ENCODE peak calls at places on chromosomes 6 and 20, in seven cellular contexts. F is psoas muscle, Y is brain microvascular endothelial cell, Q is pancreas, V is WERI-Rb-1, B is mucosa of descending colon, D is osteoblast. T is an unnamed sample.

GRCh38 chr6:56091159-56091869 is 156.1 kb downstream of the COL21A1 start:
- DNase-seq in D (no peak), F (no peak), Q (no peak), B (no peak), V (no peak), Y (peak; percentile 61), T (peak; percentile 16)

GRCh38 chr6:35736293-35736894 is 438 bp upstream of the ARMC12 start:
- DNase-seq in B (peak; percentile 71), Y (peak; percentile 38), F (peak; percentile 84), D (peak; percentile 95), Q (peak; percentile 78), V (peak; percentile 88), T (peak; percentile 70)

GRCh38 chr20:2385496-2385895 is 4.8 kb downstream of the TGM6 start:
- DNase-seq in D (peak; percentile 58), Q (no peak), B (no peak), V (peak; percentile 64), Y (no peak), F (no peak), T (no peak)

GRCh38 chr6:141451508-141452353 is 681.0 kb upstream of the GJE1 start:
- DNase-seq in Y (peak; percentile 38), F (no peak), D (peak; percentile 57), V (no peak), B (no peak), Q (no peak), T (no peak)

GRCh38 chr20:63873477-63873971 is 8.5 kb downstream of the TPD52L2 start:
- DNase-seq in F (no peak), V (no peak), D (peak; percentile 97), B (no peak), Y (peak; percentile 69), Q (no peak), T (no peak)

GRCh38 chr6:45808041-45808440 is 207.6 kb downstream of the CLIC5 start:
- DNase-seq in F (no peak), V (no peak), B (no peak), Y (no peak), Q (no peak), D (no peak), T (no peak)

GRCh38 chr20:24138126-24138857 is 149.7 kb upstream of the GGTLC1 start:
- DNase-seq in B (no peak), Q (no peak), D (no peak), V (no peak), F (no peak), Y (no peak), T (no peak)

GRCh38 chr6:56403663-56404200 is 156.4 kb upstream of the COL21A1 start:
- DNase-seq in D (peak; percentile 41), F (no peak), B (no peak), V (no peak), Y (no peak), Q (no peak), T (no peak)

GRCh38 chr6:106116125-106116524 is 30.0 kb downstream of the PRDM1 start:
- DNase-seq in Y (no peak), V (no peak), Q (no peak), B (no peak), D (no peak), F (no peak), T (no peak)

GRCh38 chr6:106113256-106113954 is 27.3 kb downstream of the PRDM1 start:
- DNase-seq in V (no peak), D (no peak), Y (no peak), F (no peak), B (no peak), Q (no peak), T (no peak)

GRCh38 chr6:106112446-106112845 is 26.3 kb downstream of the PRDM1 start:
- DNase-seq in V (no peak), F (no peak), D (no peak), Q (no peak), Y (no peak), B (no peak), T (no peak)

GRCh38 chr6:106115231-106115630 is 29.1 kb downstream of the PRDM1 start:
- DNase-seq in V (no peak), F (no peak), B (no peak), Q (no peak), Y (no peak), D (no peak), T (no peak)

GRCh38 chr6:106114492-106114891 is 28.4 kb downstream of the PRDM1 start:
- DNase-seq in Q (no peak), Y (no peak), B (peak; percentile 23), D (no peak), F (no peak), V (no peak), T (no peak)
- H3K4me3 ChIP-seq in Q (no peak overlapping the region), Y (no peak overlapping the region), B (no peak overlapping the region), D (no peak overlapping the region), F (no peak overlapping the region), V (no peak overlapping the region), T (no peak overlapping the region)

DNA sequence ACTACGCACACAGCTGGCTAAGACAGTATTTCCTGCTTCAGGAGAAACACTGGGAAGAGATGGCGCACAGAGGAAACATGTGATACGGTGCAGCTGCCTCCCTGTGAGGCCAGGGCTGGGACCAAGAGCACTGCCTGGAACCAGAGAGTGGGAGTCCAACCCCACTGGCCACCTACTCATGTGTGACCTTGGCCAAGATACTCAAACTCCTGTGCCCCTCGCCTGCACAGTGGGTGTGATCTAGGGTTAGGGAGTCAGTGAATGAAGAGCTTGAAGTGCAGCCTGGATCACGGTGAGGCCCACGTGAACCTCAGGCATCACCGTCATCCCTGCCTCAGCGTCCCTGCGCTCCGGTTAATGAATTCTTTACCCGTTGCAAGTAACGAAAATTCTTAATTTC is 41.7 kb upstream of the MPC1 start:
- DNase-seq in Y (no peak), V (no peak), Q (no peak), B (no peak), D (no peak), F (no peak), T (no peak)
- H3K36me3 ChIP-seq in Y (no peaks in the 10 kb centered on the region), V (no peaks in the 10 kb centered on the region), Q (peaks cover 24% of the 10 kb centered on the region), B (no peaks in the 10 kb centered on the region), D (peaks cover 11% of the 10 kb centered on the region), F (peaks cover 38% of the 10 kb centered on the region), T (no peaks in the 10 kb centered on the region)

GRCh38 chr20:56629464-56630085 is 469 bp downstream of the TFAP2C start:
- DNase-seq in B (no peak), Q (no peak), D (peak; percentile 88), Y (no peak), V (no peak), F (no peak), T (no peak)

GRCh38 chr20:56630086-56630493 is 984 bp downstream of the TFAP2C start:
- DNase-seq in D (peak; percentile 91), Y (peak; percentile 47), V (no peak), B (peak; percentile 70), F (no peak), Q (peak; percentile 69), T (peak; percentile 94)

GRCh38 chr20:56627122-56628014 is 1.7 kb upstream of the TFAP2C start:
- DNase-seq in D (peak; percentile 83), V (no peak), B (no peak), F (no peak), Y (no peak), Q (no peak), T (no peak)

GRCh38 chr20:56628015-56628872 is 862 bp upstream of the TFAP2C start:
- DNase-seq in D (peak; percentile 93), Q (peak; percentile 21), V (no peak), Y (no peak), B (no peak), F (no peak), T (peak; percentile 83)

DNA sequence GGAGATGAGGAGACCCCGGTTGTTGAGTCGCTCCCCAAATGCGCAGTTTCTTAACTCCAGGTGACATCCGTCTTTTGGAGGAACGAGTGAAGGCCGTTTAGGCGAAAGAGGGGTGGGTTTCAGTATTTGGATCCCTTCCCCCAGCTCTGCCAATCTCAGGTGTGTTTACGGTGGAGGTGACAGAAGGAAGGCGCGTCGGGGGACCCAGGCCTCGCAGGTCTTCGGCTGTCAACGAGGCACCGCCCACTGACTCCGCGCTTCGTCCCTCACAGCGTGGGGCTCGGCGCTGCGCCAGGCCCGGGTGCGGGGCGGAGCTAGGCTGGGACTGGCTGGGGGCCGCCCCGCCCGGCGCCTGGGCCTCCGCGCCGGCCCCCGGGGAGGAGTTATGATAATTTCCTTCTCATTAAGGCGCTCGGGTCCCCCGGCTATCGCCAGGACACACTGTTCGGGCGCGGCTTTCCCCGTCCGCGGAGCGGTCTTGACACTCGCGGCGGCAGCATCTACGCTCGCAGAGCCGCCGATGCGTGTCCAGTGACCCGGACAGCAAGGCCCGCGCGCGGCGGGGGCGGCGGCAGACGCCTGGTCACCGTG is at the start of gene TFAP2C:
- DNase-seq in Q (peak; percentile 81), V (peak; percentile 14), F (peak; percentile 64), Y (peak; percentile 29), D (peak; percentile 68), B (peak; percentile 76), T (peak; percentile 97)
- H3K4me3 ChIP-seq in Q (peak within 1 kb of the TSS; percentile 29), V (peak within 1 kb of the TSS; percentile 4), F (peak within 1 kb of the TSS; percentile 56), Y (peak within 1 kb of the TSS; percentile 56), D (no peak within 1 kb of the TSS), B (no peak within 1 kb of the TSS), T (peak within 1 kb of the TSS; percentile 75)

GRCh38 chr6:7566617-7567173 is 23.3 kb upstream of the SNRNP48 start:
- DNase-seq in Q (no peak), B (no peak), Y (no peak), F (no peak), V (no peak), D (no peak), T (no peak)
- H3K36me3 ChIP-seq in Q (peaks cover 94% of the 10 kb centered on the region), B (peaks cover 7% of the 10 kb centered on the region), Y (peaks cover 67% of the 10 kb centered on the region), F (no peaks in the 10 kb centered on the region), V (peaks cover 33% of the 10 kb centered on the region), D (peaks cover 74% of the 10 kb centered on the region), T (peaks cover 13% of the 10 kb centered on the region)

DNA sequence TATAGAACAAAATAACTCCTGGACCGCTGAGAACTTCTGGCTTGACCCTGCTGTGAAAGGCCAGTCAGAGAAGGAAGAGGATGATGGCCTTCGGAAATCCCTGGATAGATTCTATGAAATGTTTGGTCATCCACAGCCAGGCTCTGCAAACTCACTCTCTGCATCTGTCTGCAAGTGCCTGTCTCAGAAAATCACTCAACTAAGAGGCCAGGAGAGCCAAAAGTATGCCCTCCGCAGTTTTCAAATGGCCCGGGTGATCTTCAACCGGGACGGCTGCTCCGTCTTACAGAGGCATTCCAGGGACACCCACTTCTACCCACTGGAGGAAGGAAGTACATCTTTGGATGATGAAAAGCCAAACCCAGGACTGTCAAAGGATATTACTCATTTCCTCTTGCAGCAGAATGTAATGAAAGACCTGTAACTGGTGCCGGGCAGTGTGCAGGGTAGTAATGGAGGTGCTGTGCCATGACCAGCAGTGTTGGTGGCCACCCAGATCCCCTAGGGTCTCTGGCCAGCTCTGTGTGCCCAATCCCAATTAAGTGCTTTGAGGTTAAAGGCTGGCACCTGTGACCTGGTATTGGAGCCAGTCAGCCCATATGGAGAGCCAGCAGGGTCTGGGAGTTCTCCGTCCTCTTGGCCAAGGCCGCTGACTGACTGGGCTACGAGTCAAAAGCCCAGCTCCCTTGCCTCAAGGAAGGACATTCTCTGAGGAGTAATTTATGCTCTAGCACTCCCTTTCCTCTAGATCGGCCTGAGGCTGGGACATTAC is 87.1 kb downstream of the TRMT6 start:
- DNase-seq in B (no peak), F (peak; percentile 67), V (peak; percentile 8), Y (peak; percentile 82), Q (peak; percentile 54), D (peak; percentile 69), T (no peak)
- H3K4me3 ChIP-seq in B (no peak overlapping the region), F (no peak overlapping the region), V (no peak overlapping the region), Y (no peak overlapping the region), Q (no peak overlapping the region), D (peak overlapping the region; percentile 41), T (no peak overlapping the region)

DNA sequence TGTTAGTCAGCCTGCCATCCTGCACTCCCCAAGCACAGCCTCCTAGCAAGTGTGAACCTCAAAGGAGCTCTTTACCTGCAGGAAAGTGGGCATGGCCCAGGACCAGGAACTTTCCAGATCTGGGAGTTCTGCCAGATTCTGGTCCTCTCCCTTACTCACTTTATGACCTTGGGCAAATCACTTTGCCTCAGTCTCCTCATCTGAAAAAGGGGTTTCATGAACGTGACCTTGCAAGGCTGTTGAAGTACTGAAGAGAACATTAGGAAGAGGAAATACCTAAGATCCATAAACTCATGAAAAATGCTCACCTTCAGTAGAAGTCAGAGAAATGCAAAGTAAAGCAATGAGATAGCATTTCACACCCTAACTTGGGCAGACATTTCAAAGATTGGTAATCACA is 26.8 kb upstream of the DSN1 start:
- DNase-seq in B (no peak), F (no peak), V (no peak), D (peak; percentile 6), Y (no peak), Q (no peak), T (no peak)
- H3K36me3 ChIP-seq in B (no peaks in the 10 kb centered on the region), F (peaks cover 71% of the 10 kb centered on the region), V (peaks cover 85% of the 10 kb centered on the region), D (peaks cover 86% of the 10 kb centered on the region), Y (peaks cover 48% of the 10 kb centered on the region), Q (no peaks in the 10 kb centered on the region), T (peaks cover 12% of the 10 kb centered on the region)

T was measured in Caco-2.